ENCODE peak calls at places on chromosomes 6 and 20, in five cellular contexts. P, T, X, H and C are unnamed samples.

GRCh38 chr6:45724511-45724910 is 291.1 kb downstream of the CLIC5 start:
- DNase-seq in H (no peak), P (peak), T (no peak), X (no peak), C (no peak)

GRCh38 chr6:89138173-89138572 is 7.7 kb upstream of the PM20D2 start:
- DNase-seq in H (no peak), T (no peak), P (no peak), X (no peak), C (no peak)

GRCh38 chr6:121354764-121355163 is 20.5 kb upstream of the TBC1D32 start:
- DNase-seq in T (no peak), P (peak), X (no peak), H (no peak), C (no peak)

GRCh38 chr6:131696956-131697355 is 4.2 kb downstream of the OR2A4 start:
- DNase-seq in P (no peak), H (no peak), T (no peak), X (no peak), C (no peak)

GRCh38 chr6:68967549-68968300 is 332.6 kb downstream of the ADGRB3 start:
- DNase-seq in X (peak), T (peak), P (peak), H (peak), C (peak)

GRCh38 chr6:12844284-12845223 is 128.0 kb downstream of the PHACTR1 start:
- DNase-seq in P (peak), X (peak), H (no peak), T (no peak), C (no peak)

GRCh38 chr20:43731469-43731868 is 4.7 kb upstream of the GTSF1L start:
- DNase-seq in H (no peak), P (peak), T (no peak), X (no peak), C (no peak)

GRCh38 chr6:154917941-154918340 is 77.2 kb upstream of the TIAM2 start:
- DNase-seq in H (no peak), T (no peak), X (no peak), P (no peak), C (no peak)

GRCh38 chr6:49676671-49677281 is 36.6 kb downstream of the CRISP2 start:
- DNase-seq in T (no peak), P (peak), X (no peak), H (no peak), C (no peak)

GRCh38 chr20:4949833-4950178 is 51.5 kb downstream of the SLC23A2 start:
- DNase-seq in H (no peak), X (peak), P (peak), T (no peak), C (peak)

GRCh38 chr20:57400262-57400701 is 9.1 kb downstream of the RBM38 start:
- DNase-seq in H (no peak), X (peak), P (no peak), T (no peak), C (no peak)

GRCh38 chr6:33824461-33825154 is 20.8 kb upstream of the MLN start:
- DNase-seq in P (no peak), T (no peak), H (peak), X (no peak), C (no peak)

GRCh38 chr6:53854843-53855567 is 60.2 kb downstream of the LRRC1 start:
- DNase-seq in T (no peak), P (no peak), H (no peak), X (no peak), C (peak)

GRCh38 chr6:57432162-57432561 is 114.7 kb downstream of the PRIM2 start:
- DNase-seq in T (no peak), X (no peak), H (no peak), P (peak), C (no peak)